ENCODE peak calls at places on chromosomes 5 and 9, in nine cellular contexts. T is MM.1S, P is body of pancreas, W is ovary, O is HFF-Myc, C is NB4, Z is stomach, A is heart left ventricle, F is AG10803. E is an unnamed sample.
A peak's percentile ranks its signal among the peaks of the same experiment; 100 is the strongest.

GRCh38 chr9:93255994-93256877 is 72.3 kb downstream of the WNK2 start:
- DNase-seq in F (no peak), Z (peak; percentile 17), T (no peak), O (no peak), A (no peak), P (peak; percentile 8), W (no peak), C (no peak), E (no peak)

GRCh38 chr9:37818849-37819248 is 18.3 kb downstream of the DCAF10 start:
- DNase-seq in A (no peak), F (no peak), Z (no peak), T (no peak), P (no peak), O (no peak), W (no peak), C (no peak), E (no peak)

GRCh38 chr9:113568481-113569321 is 105.2 kb downstream of the RGS3 start:
- DNase-seq in O (no peak), T (no peak), C (no peak), Z (no peak), F (no peak), P (no peak), A (no peak), W (peak; percentile 37), E (no peak)

GRCh38 chr9:78296208-78296892 is 575 bp upstream of the PSAT1 start:
- DNase-seq in P (peak; percentile 82), W (peak; percentile 64), O (no peak), T (no peak), A (peak; percentile 24), Z (peak; percentile 75), C (no peak), F (peak; percentile 57), E (peak; percentile 28)

GRCh38 chr9:131992906-131993657 is 86.6 kb downstream of the MED27 start:
- DNase-seq in O (no peak), P (no peak), W (no peak), C (no peak), A (no peak), F (no peak), Z (no peak), T (no peak), E (no peak)

GRCh38 chr9:2299156-2299842 is 284.2 kb downstream of the SMARCA2 start:
- DNase-seq in C (no peak), P (peak; percentile 74), O (no peak), Z (peak; percentile 63), F (no peak), T (no peak), A (no peak), W (no peak), E (no peak)

GRCh38 chr5:166947045-166947444 is 1344.4 kb upstream of the WWC1 start:
- DNase-seq in Z (no peak), O (no peak), A (no peak), P (no peak), W (no peak), F (no peak), T (no peak), C (no peak), E (no peak)

GRCh38 chr5:156479864-156480263 is 152.9 kb downstream of the SGCD start:
- DNase-seq in W (no peak), Z (no peak), O (no peak), C (peak; percentile 2), F (peak; percentile 96), T (no peak), P (no peak), A (no peak), E (no peak)

GRCh38 chr5:1464511-1464910 is 19.3 kb upstream of the SLC6A3 start:
- DNase-seq in P (no peak), O (no peak), T (no peak), W (no peak), Z (no peak), C (no peak), F (no peak), A (no peak), E (no peak)

GRCh38 chr9:38092200-38092524 is 23.1 kb upstream of the SHB start:
- DNase-seq in A (no peak), F (no peak), T (no peak), W (no peak), Z (no peak), P (no peak), O (no peak), C (no peak), E (no peak)

GRCh38 chr9:5721279-5722087 is 92.6 kb downstream of the RIC1 start:
- DNase-seq in O (no peak), C (no peak), W (no peak), A (no peak), Z (no peak), T (no peak), F (no peak), P (no peak), E (no peak)

GRCh38 chr5:172788771-172789686 is 18.0 kb upstream of the DUSP1 start:
- DNase-seq in F (no peak), C (no peak), T (no peak), A (peak; percentile 80), W (peak; percentile 75), O (no peak), P (peak; percentile 76), Z (peak; percentile 76), E (no peak)

GRCh38 chr5:66830636-66831035 is 234.4 kb downstream of the MAST4 start:
- DNase-seq in T (peak; percentile 24), W (no peak), Z (no peak), P (no peak), F (no peak), C (no peak), O (no peak), A (no peak), E (no peak)
- TF ChIP-seq CTCF in T (peak; percentile 22), W (no peak), Z (no peak), P (no peak), F (peak; percentile 31), C (no peak), O (no peak), A (peak; percentile 16), E (no peak)

GRCh38 chr5:134111741-134112647 is 2.5 kb upstream of the TCF7 start:
- DNase-seq in C (no peak), P (no peak), O (no peak), F (no peak), W (no peak), A (no peak), T (no peak), Z (no peak), E (no peak)

GRCh38 chr5:134113572-134113907 is 941 bp upstream of the TCF7 start:
- DNase-seq in F (no peak), O (no peak), W (no peak), Z (no peak), A (no peak), T (no peak), P (no peak), C (no peak), E (no peak)

GRCh38 chr5:134114886-134115805 is 665 bp downstream of the TCF7 start:
- DNase-seq in T (peak; percentile 9), Z (peak; percentile 35), W (no peak), P (peak; percentile 47), O (no peak), C (peak; percentile 34), F (no peak), A (no peak), E (no peak)

GRCh38 chr5:134113908-134114875 is at the start of gene TCF7:
- DNase-seq in A (peak; percentile 70), T (peak; percentile 76), W (peak; percentile 83), O (no peak), C (peak; percentile 73), F (peak; percentile 71), P (peak; percentile 84), Z (peak; percentile 85), E (peak; percentile 39)

DNA sequence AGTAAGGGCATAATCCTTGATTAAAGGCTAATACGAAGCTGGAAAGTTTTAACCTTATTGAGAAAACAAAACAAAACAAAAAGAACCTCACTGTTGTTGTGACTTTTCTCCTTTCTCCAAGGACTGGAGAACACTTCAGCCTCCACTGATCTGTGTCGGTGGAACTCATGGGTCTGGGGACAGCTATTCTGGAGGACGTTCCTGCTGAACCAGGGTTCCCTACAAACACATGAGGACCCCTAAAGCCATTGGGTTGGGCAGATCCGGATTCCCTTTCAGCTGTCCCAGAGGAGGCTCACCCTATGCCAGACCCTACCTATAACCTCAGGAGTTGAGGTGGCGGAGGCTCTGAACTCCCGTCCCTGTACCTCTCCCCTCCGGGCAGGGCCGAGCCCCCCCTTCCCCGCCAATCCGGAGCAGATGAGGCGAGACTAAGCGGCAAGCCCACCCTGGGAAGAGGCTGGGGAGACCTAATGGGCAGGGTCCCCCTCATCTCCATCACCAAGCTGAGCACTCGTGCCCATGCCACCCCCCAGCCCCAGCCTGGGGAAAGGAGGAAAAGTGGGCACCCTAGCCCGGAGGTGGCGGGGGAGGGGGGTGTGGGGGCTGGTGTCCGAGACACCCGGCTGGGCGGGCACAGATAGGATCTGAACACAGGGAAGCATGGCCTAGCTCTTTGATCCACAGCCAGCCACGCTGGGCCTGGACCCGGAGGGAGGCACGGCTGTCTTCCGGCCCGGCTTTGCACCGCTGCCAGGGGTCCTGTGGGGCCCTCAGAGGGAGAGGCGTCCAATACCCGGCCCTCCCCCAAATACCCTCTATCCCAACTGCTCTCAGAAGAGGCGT is 1.5 kb upstream of the TCF7 start:
- DNase-seq in C (no peak), F (no peak), O (no peak), W (no peak), P (no peak), A (no peak), Z (no peak), T (no peak), E (no peak)
- H3K4me3 ChIP-seq in C (no peak overlapping the region), F (no peak overlapping the region), O (no peak overlapping the region), W (no peak overlapping the region), P (no peak overlapping the region), A (peak overlapping the region; percentile 65), Z (peak overlapping the region; percentile 53), T (no peak overlapping the region), E (no peak overlapping the region)

GRCh38 chr9:124522121-124523098 is 15.2 kb upstream of the NR5A1 start:
- DNase-seq in T (no peak), O (no peak), Z (no peak), C (no peak), W (no peak), P (no peak), F (no peak), A (no peak), E (no peak)
- TF ChIP-seq CTCF in T (no peak), O (no peak), Z (no peak), C (no peak), W (no peak), P (no peak), F (no peak), A (no peak), E (no peak)

DNA sequence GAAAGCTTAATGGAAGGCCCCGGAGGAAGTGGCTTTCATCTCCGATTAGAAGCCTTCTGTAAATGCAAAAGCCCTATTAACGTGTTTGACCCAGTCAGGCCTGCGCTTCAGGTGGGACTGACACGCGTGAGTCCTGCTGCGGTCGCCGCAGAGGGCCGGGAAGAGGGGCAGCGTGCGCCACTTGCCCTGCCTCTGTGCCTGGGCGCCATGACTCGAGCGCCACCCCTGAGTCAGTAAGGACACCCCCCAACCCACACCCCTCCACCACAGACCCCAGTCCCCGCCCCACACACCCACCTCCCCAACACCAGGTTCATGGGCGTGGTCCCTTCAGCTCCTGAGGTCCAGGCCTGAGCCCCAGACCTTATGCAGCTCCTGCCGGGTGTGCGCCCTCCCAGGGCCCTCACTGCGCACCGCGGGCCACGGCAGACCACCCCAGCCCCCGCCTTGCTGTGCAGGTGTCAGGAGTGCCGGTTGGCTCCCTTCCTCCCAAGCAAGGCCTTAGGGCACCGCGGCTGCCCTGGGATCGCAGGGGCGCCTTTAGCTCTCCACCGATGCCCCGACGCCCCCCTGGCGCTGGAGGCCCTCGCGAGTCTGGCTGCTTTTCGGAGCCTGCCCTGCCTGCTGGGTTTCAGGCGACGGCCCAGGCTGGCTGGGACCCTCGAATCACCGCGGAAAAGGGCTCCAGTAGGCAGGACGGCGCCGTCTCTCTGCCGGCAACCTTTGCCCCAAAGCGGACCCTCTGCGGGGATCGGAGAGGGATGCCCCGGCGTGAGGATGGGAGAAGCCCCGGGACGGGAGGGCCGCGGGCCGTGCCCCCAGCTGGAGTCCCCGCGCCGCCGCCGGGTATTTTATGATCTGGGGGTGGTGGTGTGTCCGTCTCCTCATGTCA is 625 bp upstream of the OLFM1 start:
- DNase-seq in W (no peak), C (no peak), T (no peak), O (no peak), P (peak; percentile 25), A (no peak), Z (no peak), F (no peak), E (no peak)
- H3K4me3 ChIP-seq in W (peak overlapping the region; percentile 29), C (no peak overlapping the region), T (no peak overlapping the region), O (no peak overlapping the region), P (no peak overlapping the region), A (peak overlapping the region; percentile 59), Z (peak overlapping the region; percentile 27), F (peak overlapping the region; percentile 45), E (no peak overlapping the region)